ENCODE peak calls at places on chromosomes 5 and 9, in five cellular contexts. One of them, this sample, is unnamed.

GRCh38 chr5:119273391-119273839 is 82.4 kb upstream of the TNFAIP8 start:
- DNase-seq in fibroblast of lung: no peak
- DNase-seq in heart right ventricle: peak; percentile 24
- DNase-seq in AG09309: no peak
- DNase-seq in AG04450: no peak
- DNase-seq in this sample: no peak

GRCh38 chr5:126339215-126339805 is 83.9 kb upstream of the GRAMD2B start:
- DNase-seq in AG04450: peak; percentile 30
- DNase-seq in AG09309: peak; percentile 58
- DNase-seq in fibroblast of lung: peak; percentile 54
- DNase-seq in heart right ventricle: no peak
- DNase-seq in this sample: no peak

GRCh38 chr5:1815071-1815786 is 14.0 kb downstream of the NDUFS6 start:
- DNase-seq in AG09309: no peak
- DNase-seq in AG04450: no peak
- DNase-seq in heart right ventricle: no peak
- DNase-seq in fibroblast of lung: no peak
- DNase-seq in this sample: no peak

GRCh38 chr5:6435356-6435755 is 13.3 kb upstream of the UBE2QL1 start:
- DNase-seq in heart right ventricle: no peak
- DNase-seq in AG09309: no peak
- DNase-seq in fibroblast of lung: no peak
- DNase-seq in AG04450: no peak
- DNase-seq in this sample: no peak

GRCh38 chr5:150560401-150561191 is 52.7 kb downstream of the NDST1 start:
- DNase-seq in fibroblast of lung: peak; percentile 61
- DNase-seq in AG09309: peak; percentile 49
- DNase-seq in AG04450: peak; percentile 67
- DNase-seq in heart right ventricle: no peak
- DNase-seq in this sample: no peak

GRCh38 chr9:123883634-123884033 is 46.3 kb downstream of the DENND1A start:
- DNase-seq in fibroblast of lung: peak; percentile 38
- DNase-seq in heart right ventricle: no peak
- DNase-seq in AG09309: no peak
- DNase-seq in AG04450: no peak
- DNase-seq in this sample: no peak

GRCh38 chr5:143730112-143730801 is 81.7 kb upstream of the HMHB1 start:
- DNase-seq in AG09309: no peak
- DNase-seq in AG04450: no peak
- DNase-seq in heart right ventricle: no peak
- DNase-seq in fibroblast of lung: no peak
- DNase-seq in this sample: no peak

GRCh38 chr5:147635882-147636531 is 126.1 kb upstream of the DPYSL3 start:
- DNase-seq in AG09309: no peak
- DNase-seq in AG04450: no peak
- DNase-seq in heart right ventricle: no peak
- DNase-seq in fibroblast of lung: no peak
- DNase-seq in this sample: no peak

GRCh38 chr5:88663793-88664216 is 219.2 kb downstream of the MEF2C start:
- DNase-seq in AG09309: no peak
- DNase-seq in AG04450: no peak
- DNase-seq in fibroblast of lung: peak; percentile 69
- DNase-seq in heart right ventricle: no peak
- DNase-seq in this sample: no peak

GRCh38 chr5:35780236-35780635 is 76.5 kb upstream of the IL7R start:
- DNase-seq in fibroblast of lung: no peak
- DNase-seq in heart right ventricle: no peak
- DNase-seq in AG09309: no peak
- DNase-seq in AG04450: no peak
- DNase-seq in this sample: no peak

GRCh38 chr5:170633235-170634041 is 129.6 kb downstream of the KCNIP1 start:
- DNase-seq in AG04450: peak; percentile 36
- DNase-seq in heart right ventricle: peak; percentile 39
- DNase-seq in fibroblast of lung: peak; percentile 84
- DNase-seq in AG09309: peak; percentile 46
- DNase-seq in this sample: peak; percentile 24

GRCh38 chr5:168415971-168416370 is 70.3 kb upstream of the RARS1 start:
- DNase-seq in heart right ventricle: no peak
- DNase-seq in AG04450: no peak
- DNase-seq in AG09309: no peak
- DNase-seq in fibroblast of lung: no peak
- DNase-seq in this sample: no peak

GRCh38 chr9:70924905-70925547 is 196.4 kb downstream of the TRPM3 start:
- DNase-seq in AG09309: peak; percentile 89
- DNase-seq in AG04450: peak; percentile 47
- DNase-seq in fibroblast of lung: peak; percentile 87
- DNase-seq in heart right ventricle: no peak
- DNase-seq in this sample: no peak

GRCh38 chr9:98742325-98743280 is 33.9 kb upstream of the GABBR2 start:
- DNase-seq in AG04450: peak; percentile 15
- DNase-seq in fibroblast of lung: peak; percentile 57
- DNase-seq in heart right ventricle: no peak
- DNase-seq in AG09309: peak; percentile 10
- DNase-seq in this sample: no peak

GRCh38 chr9:125894566-125894965 is 147.4 kb downstream of the PBX3 start:
- DNase-seq in AG09309: no peak
- DNase-seq in AG04450: no peak
- DNase-seq in fibroblast of lung: no peak
- DNase-seq in heart right ventricle: no peak
- DNase-seq in this sample: no peak

GRCh38 chr9:89869774-89870173 is 265.0 kb downstream of the GADD45G start:
- DNase-seq in AG09309: no peak
- DNase-seq in heart right ventricle: no peak
- DNase-seq in AG04450: no peak
- DNase-seq in fibroblast of lung: no peak
- DNase-seq in this sample: no peak

GRCh38 chr5:131628990-131629389 is 6.0 kb downstream of the RAPGEF6 start:
- DNase-seq in fibroblast of lung: peak; percentile 47
- DNase-seq in heart right ventricle: no peak
- DNase-seq in AG04450: no peak
- DNase-seq in AG09309: no peak
- DNase-seq in this sample: no peak

GRCh38 chr5:54135042-54135441 is 175.3 kb downstream of the ARL15 start:
- DNase-seq in AG09309: no peak
- DNase-seq in fibroblast of lung: peak; percentile 52
- DNase-seq in AG04450: no peak
- DNase-seq in heart right ventricle: no peak
- DNase-seq in this sample: no peak

GRCh38 chr5:134174841-134175839 is 1.6 kb downstream of the SKP1 start:
- DNase-seq in AG09309: no peak
- DNase-seq in fibroblast of lung: peak; percentile 63
- DNase-seq in AG04450: no peak
- DNase-seq in heart right ventricle: no peak
- DNase-seq in this sample: no peak

GRCh38 chr9:87336914-87337333 is 160.7 kb upstream of the DAPK1 start:
- DNase-seq in fibroblast of lung: peak; percentile 77
- DNase-seq in heart right ventricle: no peak
- DNase-seq in AG09309: peak; percentile 69
- DNase-seq in AG04450: peak; percentile 38
- DNase-seq in this sample: no peak

GRCh38 chr9:137423001-137423809 is at the start of the genes EXD3 and NOXA1:
- DNase-seq in fibroblast of lung: peak; percentile 85
- DNase-seq in AG04450: peak; percentile 71
- DNase-seq in heart right ventricle: peak; percentile 97
- DNase-seq in AG09309: peak; percentile 52
- DNase-seq in this sample: peak; percentile 19

GRCh38 chr5:3362606-3362910 is 233.1 kb upstream of the IRX1 start:
- DNase-seq in heart right ventricle: no peak
- DNase-seq in fibroblast of lung: no peak
- DNase-seq in AG04450: no peak
- DNase-seq in AG09309: no peak
- DNase-seq in this sample: no peak

GRCh38 chr9:86324308-86324707 is 29.9 kb downstream of the TUT7 start:
- DNase-seq in AG04450: peak; percentile 10
- DNase-seq in heart right ventricle: no peak
- DNase-seq in AG09309: peak; percentile 41
- DNase-seq in fibroblast of lung: peak; percentile 64
- DNase-seq in this sample: no peak

DNA sequence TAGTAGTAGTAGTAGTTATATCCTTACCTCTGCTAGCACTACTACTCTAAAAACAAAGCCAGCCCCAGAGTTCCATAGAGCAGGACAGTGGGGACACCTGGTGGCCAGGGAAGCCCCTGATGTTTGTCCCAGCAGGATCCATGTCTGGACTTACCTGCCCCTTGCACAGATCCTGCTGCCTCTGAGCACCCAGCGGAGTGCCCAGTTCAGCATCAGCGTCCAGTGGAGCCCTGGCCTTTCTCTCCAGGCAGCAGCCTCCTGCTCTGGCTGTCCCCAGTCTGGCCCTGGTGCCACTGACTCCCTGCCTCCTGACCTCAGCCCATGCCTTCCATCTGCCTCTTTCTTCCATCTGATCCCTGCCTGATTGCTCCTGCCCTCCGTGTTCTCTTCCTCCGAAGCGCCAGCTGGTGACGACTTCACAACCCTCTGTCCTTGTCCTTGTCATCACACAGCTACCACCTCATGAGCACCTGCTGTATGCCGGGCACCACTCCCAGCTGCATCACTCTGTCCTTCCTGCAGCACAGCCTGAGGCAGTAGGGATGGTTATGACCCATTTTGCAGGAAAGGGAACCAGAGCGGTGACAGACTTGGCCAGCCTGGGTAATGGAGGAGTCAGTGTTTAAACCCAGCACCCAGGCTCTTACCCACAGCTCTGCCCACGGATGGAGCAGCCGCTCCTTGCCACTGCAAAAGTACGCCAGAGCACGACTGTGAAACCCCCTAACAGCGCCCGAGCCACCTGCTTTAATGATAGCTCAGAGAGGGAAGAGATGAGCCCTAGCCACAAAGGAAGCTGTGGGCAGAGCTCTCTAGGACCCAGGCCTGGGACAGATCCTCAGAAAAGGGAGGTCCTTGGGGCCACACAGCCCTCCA is 11.5 kb downstream of the SARDH start:
- DNase-seq in AG09309: no peak
- DNase-seq in fibroblast of lung: peak; percentile 35
- DNase-seq in heart right ventricle: peak; percentile 65
- DNase-seq in AG04450: no peak
- DNase-seq in this sample: no peak
- TF ChIP-seq CTCF in AG09309: peak; percentile 54
- TF ChIP-seq CTCF in fibroblast of lung: peak; percentile 27
- TF ChIP-seq CTCF in heart right ventricle: peak; percentile 78
- TF ChIP-seq CTCF in AG04450: peak; percentile 64
- TF ChIP-seq CTCF in this sample: peak; percentile 61

GRCh38 chr9:135086597-135087488 is 625 bp upstream of the OLFM1 start:
- DNase-seq in heart right ventricle: no peak
- DNase-seq in fibroblast of lung: no peak
- DNase-seq in AG04450: no peak
- DNase-seq in AG09309: no peak
- DNase-seq in this sample: no peak
- H3K4me3 ChIP-seq in heart right ventricle: peak overlapping the region; percentile 44
- H3K4me3 ChIP-seq in fibroblast of lung: no peak overlapping the region
- H3K4me3 ChIP-seq in AG04450: no peak overlapping the region
- H3K4me3 ChIP-seq in AG09309: no peak overlapping the region
- H3K4me3 ChIP-seq in this sample: no peak overlapping the region

DNA sequence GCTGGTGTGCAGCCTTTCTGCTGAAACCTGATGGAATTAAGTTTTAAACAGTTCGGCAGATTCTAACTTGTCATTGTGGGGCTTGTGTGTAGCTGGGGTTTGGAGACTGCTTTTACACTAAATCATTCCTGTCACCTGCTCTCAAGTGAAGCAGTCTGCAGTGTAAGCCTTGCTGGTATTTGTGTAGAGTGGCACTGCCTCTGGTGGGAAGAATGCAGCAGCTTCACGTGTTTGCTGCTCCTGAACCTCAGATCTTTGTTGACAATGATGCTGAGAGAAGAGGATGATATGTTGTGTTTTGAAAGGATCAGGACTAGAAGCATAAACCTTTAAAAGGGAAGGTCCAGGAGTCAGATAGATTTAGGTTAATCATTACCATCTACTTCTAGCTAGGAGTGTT is 88.1 kb downstream of the KDM4C start:
- DNase-seq in AG09309: no peak
- DNase-seq in AG04450: no peak
- DNase-seq in heart right ventricle: no peak
- DNase-seq in fibroblast of lung: peak; percentile 29
- DNase-seq in this sample: no peak
- TF ChIP-seq CTCF in AG09309: peak; percentile 32
- TF ChIP-seq CTCF in AG04450: peak; percentile 49
- TF ChIP-seq CTCF in heart right ventricle: peak; percentile 60
- TF ChIP-seq CTCF in fibroblast of lung: peak; percentile 13
- TF ChIP-seq CTCF in this sample: peak; percentile 42

GRCh38 chr5:16505140-16505891 is 39.7 kb upstream of the ZNF622 start:
- DNase-seq in fibroblast of lung: no peak
- DNase-seq in AG04450: no peak
- DNase-seq in heart right ventricle: no peak
- DNase-seq in AG09309: no peak
- DNase-seq in this sample: no peak
- H3K4me3 ChIP-seq in fibroblast of lung: no peak overlapping the region
- H3K4me3 ChIP-seq in AG04450: no peak overlapping the region
- H3K4me3 ChIP-seq in heart right ventricle: peak overlapping the region; percentile 60
- H3K4me3 ChIP-seq in AG09309: no peak overlapping the region
- H3K4me3 ChIP-seq in this sample: no peak overlapping the region

GRCh38 chr5:4804619-4805211 is 335.4 kb upstream of the ADAMTS16 start:
- DNase-seq in fibroblast of lung: no peak
- DNase-seq in heart right ventricle: no peak
- DNase-seq in AG09309: no peak
- DNase-seq in AG04450: no peak
- DNase-seq in this sample: no peak
- TF ChIP-seq CTCF in fibroblast of lung: no peak
- TF ChIP-seq CTCF in heart right ventricle: no peak
- TF ChIP-seq CTCF in AG09309: no peak
- TF ChIP-seq CTCF in AG04450: no peak
- TF ChIP-seq CTCF in this sample: no peak

GRCh38 chr5:75568202-75568601 is 43.1 kb upstream of the ANKDD1B start:
- DNase-seq in AG09309: no peak
- DNase-seq in fibroblast of lung: no peak
- DNase-seq in heart right ventricle: no peak
- DNase-seq in AG04450: no peak
- DNase-seq in this sample: no peak

GRCh38 chr5:75571547-75571946 is 39.7 kb upstream of the ANKDD1B start:
- DNase-seq in AG09309: no peak
- DNase-seq in AG04450: no peak
- DNase-seq in fibroblast of lung: no peak
- DNase-seq in heart right ventricle: no peak
- DNase-seq in this sample: no peak

GRCh38 chr5:75567710-75568109 is 43.5 kb upstream of the ANKDD1B start:
- DNase-seq in AG09309: no peak
- DNase-seq in heart right ventricle: no peak
- DNase-seq in fibroblast of lung: peak; percentile 67
- DNase-seq in AG04450: no peak
- DNase-seq in this sample: no peak

DNA sequence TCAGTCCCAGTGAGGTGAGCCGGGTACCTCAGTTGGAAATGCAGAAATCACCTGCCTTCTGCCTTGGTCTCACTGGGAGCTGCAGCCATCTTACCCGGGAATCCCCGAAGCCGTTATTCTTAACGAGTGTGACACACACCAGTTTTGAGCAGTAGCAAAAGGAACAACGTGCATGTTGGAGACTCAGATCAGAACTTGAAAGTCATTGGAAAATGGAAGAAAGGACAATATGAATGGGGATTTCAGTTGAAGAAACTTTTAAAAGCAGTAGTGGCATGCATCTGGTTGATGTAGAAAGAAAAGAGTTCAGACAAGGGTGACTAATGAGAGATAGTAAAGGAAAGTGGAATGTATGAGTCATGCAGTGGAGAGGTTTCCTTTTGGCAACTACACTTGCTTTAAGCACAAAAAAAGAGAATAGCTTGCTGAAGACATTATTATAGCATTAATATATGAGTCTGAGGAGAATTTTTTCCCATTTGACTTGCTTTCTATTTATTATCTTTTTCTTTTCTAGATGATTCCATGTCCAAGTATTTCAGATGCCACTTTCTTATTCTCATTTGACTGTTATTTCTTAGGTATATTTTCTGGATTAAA is 44.4 kb upstream of the ANKDD1B start:
- DNase-seq in AG09309: peak; percentile 87
- DNase-seq in fibroblast of lung: peak; percentile 96
- DNase-seq in heart right ventricle: no peak
- DNase-seq in AG04450: peak; percentile 75
- DNase-seq in this sample: peak; percentile 84
- H3K4me3 ChIP-seq in AG09309: no peak overlapping the region
- H3K4me3 ChIP-seq in fibroblast of lung: no peak overlapping the region
- H3K4me3 ChIP-seq in heart right ventricle: no peak overlapping the region
- H3K4me3 ChIP-seq in AG04450: no peak overlapping the region
- H3K4me3 ChIP-seq in this sample: no peak overlapping the region